ENCODE peak calls at places on chromosomes 3 and 15, in ten cellular contexts. One of them, this sample, is unnamed.

GRCh38 chr15:41160639-41161315 is 44.7 kb upstream of the INO80 start:
- DNase-seq in GM12864: no peak
- DNase-seq in esophagus squamous epithelium: no peak
- DNase-seq in psoas muscle: no peak
- DNase-seq in AG04450: no peak
- DNase-seq in cardiac muscle cell: no peak
- DNase-seq in choroid plexus epithelial cell: peak; percentile 27
- DNase-seq in tibial artery: no peak
- DNase-seq in dorsolateral prefrontal cortex: no peak
- DNase-seq in endodermal cell: no peak
- DNase-seq in this sample: peak; percentile 4

GRCh38 chr3:178159691-178160090 is 376.5 kb upstream of the KCNMB2 start:
- DNase-seq in GM12864: no peak
- DNase-seq in esophagus squamous epithelium: no peak
- DNase-seq in psoas muscle: no peak
- DNase-seq in AG04450: no peak
- DNase-seq in cardiac muscle cell: no peak
- DNase-seq in choroid plexus epithelial cell: no peak
- DNase-seq in tibial artery: no peak
- DNase-seq in dorsolateral prefrontal cortex: no peak
- DNase-seq in endodermal cell: no peak
- DNase-seq in this sample: no peak

GRCh38 chr3:169133178-169134161 is 530.0 kb downstream of the MECOM start:
- DNase-seq in GM12864: no peak
- DNase-seq in esophagus squamous epithelium: no peak
- DNase-seq in psoas muscle: no peak
- DNase-seq in AG04450: no peak
- DNase-seq in cardiac muscle cell: no peak
- DNase-seq in choroid plexus epithelial cell: peak; percentile 62
- DNase-seq in tibial artery: no peak
- DNase-seq in dorsolateral prefrontal cortex: no peak
- DNase-seq in endodermal cell: no peak
- DNase-seq in this sample: peak; percentile 44

GRCh38 chr3:192408721-192409151 is 318.6 kb downstream of the FGF12 start:
- DNase-seq in GM12864: no peak
- DNase-seq in esophagus squamous epithelium: no peak
- DNase-seq in psoas muscle: peak; percentile 34
- DNase-seq in AG04450: no peak
- DNase-seq in cardiac muscle cell: peak; percentile 24
- DNase-seq in choroid plexus epithelial cell: no peak
- DNase-seq in tibial artery: no peak
- DNase-seq in dorsolateral prefrontal cortex: peak; percentile 29
- DNase-seq in endodermal cell: peak; percentile 87
- DNase-seq in this sample: no peak

GRCh38 chr15:44735482-44736260 is 657 bp upstream of the TRIM69 start:
- DNase-seq in GM12864: no peak
- DNase-seq in esophagus squamous epithelium: no peak
- DNase-seq in psoas muscle: peak; percentile 71
- DNase-seq in AG04450: no peak
- DNase-seq in cardiac muscle cell: no peak
- DNase-seq in choroid plexus epithelial cell: no peak
- DNase-seq in tibial artery: peak; percentile 82
- DNase-seq in dorsolateral prefrontal cortex: no peak
- DNase-seq in endodermal cell: no peak
- DNase-seq in this sample: no peak

GRCh38 chr3:74693696-74694393 is 79.4 kb upstream of the CNTN3 start:
- DNase-seq in GM12864: no peak
- DNase-seq in esophagus squamous epithelium: no peak
- DNase-seq in psoas muscle: no peak
- DNase-seq in AG04450: no peak
- DNase-seq in cardiac muscle cell: no peak
- DNase-seq in choroid plexus epithelial cell: no peak
- DNase-seq in tibial artery: no peak
- DNase-seq in dorsolateral prefrontal cortex: no peak
- DNase-seq in endodermal cell: no peak
- DNase-seq in this sample: no peak

GRCh38 chr15:67253517-67254237 is 784 bp downstream of the AAGAB start:
- DNase-seq in GM12864: no peak
- DNase-seq in esophagus squamous epithelium: no peak
- DNase-seq in psoas muscle: no peak
- DNase-seq in AG04450: no peak
- DNase-seq in cardiac muscle cell: no peak
- DNase-seq in choroid plexus epithelial cell: peak; percentile 10
- DNase-seq in tibial artery: no peak
- DNase-seq in dorsolateral prefrontal cortex: no peak
- DNase-seq in endodermal cell: no peak
- DNase-seq in this sample: peak; percentile 34

GRCh38 chr3:67381667-67382272 is 272.6 kb downstream of the SUCLG2 start:
- DNase-seq in GM12864: no peak
- DNase-seq in esophagus squamous epithelium: no peak
- DNase-seq in psoas muscle: no peak
- DNase-seq in AG04450: no peak
- DNase-seq in cardiac muscle cell: peak; percentile 53
- DNase-seq in choroid plexus epithelial cell: peak; percentile 66
- DNase-seq in tibial artery: no peak
- DNase-seq in dorsolateral prefrontal cortex: no peak
- DNase-seq in endodermal cell: no peak
- DNase-seq in this sample: peak; percentile 46

GRCh38 chr3:134620476-134621115 is 30.2 kb downstream of the KY start:
- DNase-seq in GM12864: no peak
- DNase-seq in esophagus squamous epithelium: no peak
- DNase-seq in psoas muscle: no peak
- DNase-seq in AG04450: no peak
- DNase-seq in cardiac muscle cell: no peak
- DNase-seq in choroid plexus epithelial cell: no peak
- DNase-seq in tibial artery: peak; percentile 49
- DNase-seq in dorsolateral prefrontal cortex: no peak
- DNase-seq in endodermal cell: peak; percentile 15
- DNase-seq in this sample: no peak

GRCh38 chr15:78695849-78696248 is 54.8 kb upstream of the CHRNB4 start:
- DNase-seq in GM12864: no peak
- DNase-seq in esophagus squamous epithelium: no peak
- DNase-seq in psoas muscle: no peak
- DNase-seq in AG04450: no peak
- DNase-seq in cardiac muscle cell: no peak
- DNase-seq in choroid plexus epithelial cell: no peak
- DNase-seq in tibial artery: no peak
- DNase-seq in dorsolateral prefrontal cortex: no peak
- DNase-seq in endodermal cell: peak; percentile 67
- DNase-seq in this sample: no peak

DNA sequence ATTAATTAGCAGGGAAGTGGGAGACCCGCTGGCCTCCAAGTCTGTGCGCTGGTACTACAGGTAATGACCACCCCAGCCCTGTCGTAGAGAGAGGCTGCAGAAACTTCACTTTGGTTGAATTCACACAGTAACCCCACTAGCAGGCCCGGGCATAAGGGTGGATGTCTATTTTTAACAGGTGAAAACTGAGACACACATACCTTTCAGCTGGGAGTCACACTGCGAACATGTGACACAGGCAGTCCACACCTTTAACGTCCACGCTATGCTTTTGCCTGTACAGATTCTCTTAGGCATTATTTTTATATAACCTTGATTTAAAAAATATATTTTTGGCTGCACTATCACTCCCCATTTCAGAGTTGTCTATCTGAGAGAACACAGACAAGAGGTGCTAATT is 3.9 kb downstream of the LRRK1 start:
- DNase-seq in GM12864: no peak
- DNase-seq in esophagus squamous epithelium: no peak
- DNase-seq in psoas muscle: no peak
- DNase-seq in AG04450: no peak
- DNase-seq in cardiac muscle cell: no peak
- DNase-seq in choroid plexus epithelial cell: no peak
- DNase-seq in tibial artery: no peak
- DNase-seq in dorsolateral prefrontal cortex: no peak
- DNase-seq in endodermal cell: no peak
- DNase-seq in this sample: no peak
- H3K4me3 ChIP-seq in GM12864: peak overlapping the region; percentile 42
- H3K4me3 ChIP-seq in esophagus squamous epithelium: no peak overlapping the region
- H3K4me3 ChIP-seq in psoas muscle: peak overlapping the region; percentile 18
- H3K4me3 ChIP-seq in AG04450: no peak overlapping the region
- H3K4me3 ChIP-seq in cardiac muscle cell: no peak overlapping the region
- H3K4me3 ChIP-seq in choroid plexus epithelial cell: no peak overlapping the region
- H3K4me3 ChIP-seq in tibial artery: no peak overlapping the region
- H3K4me3 ChIP-seq in dorsolateral prefrontal cortex: no peak overlapping the region
- H3K4me3 ChIP-seq in endodermal cell: no peak overlapping the region
- H3K4me3 ChIP-seq in this sample: no peak overlapping the region

DNA sequence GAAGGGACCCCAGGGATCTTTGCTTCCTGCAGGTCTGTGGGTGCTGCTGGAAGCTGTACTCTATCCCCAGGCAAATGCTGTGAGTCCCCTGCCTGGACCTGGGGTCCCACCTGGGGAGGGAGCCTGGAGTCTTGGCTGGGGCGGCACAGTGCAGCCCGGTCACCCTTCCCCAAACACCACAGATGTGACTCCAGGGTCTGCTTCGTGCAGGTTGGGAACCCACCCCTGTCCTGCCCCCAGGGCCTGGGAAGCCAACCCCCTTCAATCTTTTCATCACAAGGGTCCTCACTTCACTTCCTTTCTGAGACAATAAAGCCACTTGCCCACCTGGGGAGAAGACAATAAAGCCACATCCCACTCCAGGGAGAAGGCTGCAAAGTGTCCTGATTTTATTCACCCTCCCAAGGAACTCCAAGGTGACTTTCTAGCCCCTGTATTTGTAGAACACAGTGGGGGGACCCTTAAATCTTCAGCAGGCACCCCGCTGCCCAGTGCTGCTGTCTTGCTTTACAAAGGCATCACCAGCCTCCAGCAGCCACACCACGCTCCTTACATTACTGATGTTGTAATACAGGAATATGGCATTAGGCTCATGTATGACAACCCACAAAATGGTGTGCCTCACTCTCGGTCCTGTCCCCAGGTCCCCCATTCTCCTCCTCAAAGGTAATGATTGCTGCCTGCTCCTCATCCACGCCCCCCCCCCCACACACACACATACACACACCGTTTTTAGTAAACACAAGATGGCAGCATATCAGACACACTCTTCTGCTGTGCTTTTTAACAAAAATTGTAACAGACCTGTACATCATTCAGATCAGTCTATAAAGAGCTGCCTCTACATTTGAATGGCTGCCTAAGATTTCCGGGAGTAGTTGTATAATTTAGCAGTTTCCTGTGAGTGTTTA is 9.9 kb downstream of the C3orf22 start:
- DNase-seq in GM12864: no peak
- DNase-seq in esophagus squamous epithelium: no peak
- DNase-seq in psoas muscle: peak; percentile 20
- DNase-seq in AG04450: no peak
- DNase-seq in cardiac muscle cell: no peak
- DNase-seq in choroid plexus epithelial cell: peak; percentile 13
- DNase-seq in tibial artery: peak; percentile 44
- DNase-seq in dorsolateral prefrontal cortex: peak; percentile 14
- DNase-seq in endodermal cell: peak; percentile 75
- DNase-seq in this sample: no peak
- TF ChIP-seq CTCF in GM12864: no peak
- TF ChIP-seq CTCF in esophagus squamous epithelium: no peak
- TF ChIP-seq CTCF in psoas muscle: no peak
- TF ChIP-seq CTCF in AG04450: no peak
- TF ChIP-seq CTCF in cardiac muscle cell: no peak
- TF ChIP-seq CTCF in choroid plexus epithelial cell: no peak
- TF ChIP-seq CTCF in tibial artery: no peak
- TF ChIP-seq CTCF in dorsolateral prefrontal cortex: no peak
- TF ChIP-seq CTCF in endodermal cell: no peak
- TF ChIP-seq CTCF in this sample: no peak

GRCh38 chr15:62559049-62559733 is 394.1 kb upstream of the C2CD4B start:
- DNase-seq in GM12864: no peak
- DNase-seq in esophagus squamous epithelium: no peak
- DNase-seq in psoas muscle: no peak
- DNase-seq in AG04450: no peak
- DNase-seq in cardiac muscle cell: peak; percentile 41
- DNase-seq in choroid plexus epithelial cell: peak; percentile 36
- DNase-seq in tibial artery: peak; percentile 72
- DNase-seq in dorsolateral prefrontal cortex: peak; percentile 67
- DNase-seq in endodermal cell: no peak
- DNase-seq in this sample: no peak
- H3K4me3 ChIP-seq in GM12864: no peak overlapping the region
- H3K4me3 ChIP-seq in esophagus squamous epithelium: no peak overlapping the region
- H3K4me3 ChIP-seq in psoas muscle: no peak overlapping the region
- H3K4me3 ChIP-seq in AG04450: no peak overlapping the region
- H3K4me3 ChIP-seq in cardiac muscle cell: no peak overlapping the region
- H3K4me3 ChIP-seq in choroid plexus epithelial cell: no peak overlapping the region
- H3K4me3 ChIP-seq in tibial artery: no peak overlapping the region
- H3K4me3 ChIP-seq in dorsolateral prefrontal cortex: no peak overlapping the region
- H3K4me3 ChIP-seq in endodermal cell: peak overlapping the region; percentile 37
- H3K4me3 ChIP-seq in this sample: no peak overlapping the region

GRCh38 chr3:120440001-120440703 is 10.6 kb downstream of the FSTL1 start:
- DNase-seq in GM12864: no peak
- DNase-seq in esophagus squamous epithelium: no peak
- DNase-seq in psoas muscle: no peak
- DNase-seq in AG04450: no peak
- DNase-seq in cardiac muscle cell: no peak
- DNase-seq in choroid plexus epithelial cell: no peak
- DNase-seq in tibial artery: no peak
- DNase-seq in dorsolateral prefrontal cortex: no peak
- DNase-seq in endodermal cell: peak; percentile 29
- DNase-seq in this sample: peak; percentile 7

GRCh38 chr3:120440762-120441161 is 10.0 kb downstream of the FSTL1 start:
- DNase-seq in GM12864: no peak
- DNase-seq in esophagus squamous epithelium: no peak
- DNase-seq in psoas muscle: no peak
- DNase-seq in AG04450: no peak
- DNase-seq in cardiac muscle cell: no peak
- DNase-seq in choroid plexus epithelial cell: no peak
- DNase-seq in tibial artery: no peak
- DNase-seq in dorsolateral prefrontal cortex: no peak
- DNase-seq in endodermal cell: peak; percentile 15
- DNase-seq in this sample: no peak

GRCh38 chr3:120441776-120442175 is 9.0 kb downstream of the FSTL1 start:
- DNase-seq in GM12864: no peak
- DNase-seq in esophagus squamous epithelium: no peak
- DNase-seq in psoas muscle: no peak
- DNase-seq in AG04450: no peak
- DNase-seq in cardiac muscle cell: no peak
- DNase-seq in choroid plexus epithelial cell: no peak
- DNase-seq in tibial artery: no peak
- DNase-seq in dorsolateral prefrontal cortex: no peak
- DNase-seq in endodermal cell: no peak
- DNase-seq in this sample: no peak

GRCh38 chr3:120445654-120446053 is 5.1 kb downstream of the FSTL1 start:
- DNase-seq in GM12864: no peak
- DNase-seq in esophagus squamous epithelium: no peak
- DNase-seq in psoas muscle: no peak
- DNase-seq in AG04450: no peak
- DNase-seq in cardiac muscle cell: no peak
- DNase-seq in choroid plexus epithelial cell: no peak
- DNase-seq in tibial artery: no peak
- DNase-seq in dorsolateral prefrontal cortex: no peak
- DNase-seq in endodermal cell: no peak
- DNase-seq in this sample: no peak

DNA sequence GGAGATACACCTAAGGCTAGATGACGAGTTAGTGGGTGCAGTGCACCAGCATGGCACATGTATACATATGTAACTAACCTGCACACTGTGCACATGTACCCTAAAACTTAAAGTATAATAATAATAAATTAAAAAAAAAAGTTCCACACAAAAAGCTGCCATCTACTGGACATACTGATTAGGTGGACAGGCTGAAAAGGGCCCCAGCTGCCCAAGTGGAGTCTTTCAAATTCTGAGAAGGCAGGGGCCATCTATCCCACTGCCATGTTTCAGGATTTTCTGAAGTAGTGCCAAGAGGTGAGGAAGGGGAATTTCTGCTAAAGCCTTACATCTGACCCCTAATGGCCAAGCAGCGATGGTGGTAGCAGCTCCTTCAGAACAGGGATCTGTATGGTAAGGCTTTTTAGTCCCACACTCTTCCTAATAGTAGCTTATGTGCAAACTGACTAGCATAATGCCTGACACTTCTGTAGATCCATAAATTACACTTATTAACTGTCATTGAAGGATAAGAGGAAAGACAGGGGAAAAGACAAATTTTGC is 7.7 kb downstream of the FSTL1 start:
- DNase-seq in GM12864: no peak
- DNase-seq in esophagus squamous epithelium: no peak
- DNase-seq in psoas muscle: no peak
- DNase-seq in AG04450: no peak
- DNase-seq in cardiac muscle cell: peak; percentile 23
- DNase-seq in choroid plexus epithelial cell: peak; percentile 48
- DNase-seq in tibial artery: no peak
- DNase-seq in dorsolateral prefrontal cortex: no peak
- DNase-seq in endodermal cell: peak; percentile 62
- DNase-seq in this sample: no peak
- TF ChIP-seq CTCF in GM12864: no peak
- TF ChIP-seq CTCF in esophagus squamous epithelium: no peak
- TF ChIP-seq CTCF in psoas muscle: no peak
- TF ChIP-seq CTCF in AG04450: peak; percentile 53
- TF ChIP-seq CTCF in cardiac muscle cell: peak; percentile 41
- TF ChIP-seq CTCF in choroid plexus epithelial cell: peak; percentile 63
- TF ChIP-seq CTCF in tibial artery: no peak
- TF ChIP-seq CTCF in dorsolateral prefrontal cortex: no peak
- TF ChIP-seq CTCF in endodermal cell: peak; percentile 67
- TF ChIP-seq CTCF in this sample: peak; percentile 26